ENCODE peak calls at places on chromosomes 11 and 22, in four cellular contexts. Y is retina, J is D341Med, H is brain pericyte. K is an unnamed sample.

GRCh38 chr11:20594274-20595061 is 4.9 kb upstream of the SLC6A5 start:
- DNase-seq in H (no peak), J (no peak), Y (no peak), K (no peak)

GRCh38 chr11:96050435-96051182 is 126.7 kb upstream of the MTMR2 start:
- DNase-seq in Y (no peak), H (no peak), J (no peak), K (no peak)

GRCh38 chr11:116808262-116809175 is 14.6 kb downstream of the APOA4 start:
- DNase-seq in H (no peak), J (no peak), Y (no peak), K (no peak)

GRCh38 chr11:120182790-120183491 is 27.9 kb upstream of the OAF start:
- DNase-seq in Y (no peak), H (no peak), J (peak), K (no peak)

GRCh38 chr11:73551697-73552096 is 46.2 kb downstream of the FAM168A start:
- DNase-seq in H (no peak), J (no peak), Y (no peak), K (no peak)

GRCh38 chr22:38069372-38070249 is 12.4 kb downstream of the PICK1 start:
- DNase-seq in J (peak), Y (peak), H (peak), K (peak)

GRCh38 chr22:29032584-29032983 is 29.0 kb downstream of the C22orf31 start:
- DNase-seq in H (no peak), Y (no peak), J (no peak), K (no peak)

GRCh38 chr11:11584937-11585336 is 36.9 kb downstream of the GALNT18 start:
- DNase-seq in J (no peak), H (no peak), Y (no peak), K (no peak)

GRCh38 chr22:30187726-30188407 is 58.7 kb downstream of the LIF start:
- DNase-seq in H (no peak), J (no peak), Y (no peak), K (no peak)

GRCh38 chr22:37768273-37768672 is 39.5 kb upstream of the GCAT start:
- DNase-seq in H (no peak), J (no peak), Y (no peak), K (no peak)

GRCh38 chr11:131108780-131109179 is 192.5 kb upstream of the SNX19 start:
- DNase-seq in Y (no peak), H (no peak), J (no peak), K (no peak)

GRCh38 chr11:26620282-26621045 is 48.4 kb upstream of the MUC15 start:
- DNase-seq in H (no peak), Y (no peak), J (no peak), K (no peak)

GRCh38 chr22:29838599-29838956 is 504 bp upstream of the ASCC2 start:
- DNase-seq in Y (no peak), J (no peak), H (no peak), K (no peak)

GRCh38 chr11:2796091-2796490 is 89.5 kb downstream of the CDKN1C start:
- DNase-seq in J (no peak), H (no peak), Y (no peak), K (no peak)

GRCh38 chr11:59196777-59197176 is 15.9 kb downstream of the MPEG1 start:
- DNase-seq in Y (no peak), J (no peak), H (no peak), K (no peak)

GRCh38 chr11:127063191-127063590 is 62.6 kb upstream of the KIRREL3 start:
- DNase-seq in Y (no peak), J (no peak), H (no peak), K (no peak)

GRCh38 chr11:60625262-60625661 is 74.2 kb upstream of the MS4A8 start:
- DNase-seq in Y (no peak), H (peak), J (no peak), K (peak)

K was measured in neural progenitor cell.